ENCODE peak calls at places on chromosomes 3 and 15, in seven cellular contexts. Z, W, T, E, K, V and J are unnamed samples.

GRCh38 chr3:112858410-112859069 is 11.9 kb upstream of the CD200R1L start:
- DNase-seq in Z (no peak), W (no peak), T (no peak), E (no peak), K (peak), V (peak), J (no peak)

GRCh38 chr3:57163751-57164150 is 1.4 kb downstream of the IL17RD start:
- DNase-seq in Z (no peak), W (no peak), T (no peak), E (no peak), K (no peak), V (no peak), J (no peak)

GRCh38 chr3:122890077-122890484 is 95.2 kb downstream of the SLC49A4 start:
- DNase-seq in Z (no peak), W (no peak), T (peak), E (no peak), K (peak), V (no peak), J (peak)

GRCh38 chr3:45616158-45616557 is 21.6 kb downstream of the LIMD1 start:
- DNase-seq in Z (no peak), W (no peak), T (no peak), E (peak), K (no peak), V (no peak), J (no peak)

GRCh38 chr3:62686916-62687315 is 188.3 kb downstream of the CADPS start:
- DNase-seq in Z (no peak), W (no peak), T (no peak), E (peak), K (no peak), V (no peak), J (peak)

GRCh38 chr15:100777821-100778220 is 101.8 kb upstream of the ALDH1A3 start:
- DNase-seq in Z (no peak), W (no peak), T (no peak), E (no peak), K (no peak), V (no peak), J (no peak)

GRCh38 chr15:80497221-80497620 is 93.0 kb downstream of the ARNT2 start:
- DNase-seq in Z (no peak), W (no peak), T (no peak), E (no peak), K (no peak), V (no peak), J (no peak)

GRCh38 chr15:38073278-38073930 is 139.0 kb downstream of the TMCO5A start:
- DNase-seq in Z (no peak), W (peak), T (no peak), E (no peak), K (no peak), V (peak), J (peak)

GRCh38 chr15:63090502-63091286 is 31.0 kb upstream of the LACTB start:
- DNase-seq in Z (no peak), W (no peak), T (no peak), E (no peak), K (no peak), V (no peak), J (no peak)

GRCh38 chr15:70293606-70294470 is 196.1 kb upstream of the TLE3 start:
- DNase-seq in Z (peak), W (no peak), T (no peak), E (no peak), K (no peak), V (no peak), J (no peak)

GRCh38 chr15:66865622-66866611 is 163.9 kb downstream of the SMAD6 start:
- DNase-seq in Z (no peak), W (no peak), T (no peak), E (no peak), K (no peak), V (no peak), J (peak)

GRCh38 chr15:79090487-79091203 is at the start of gene RASGRF1:
- DNase-seq in Z (peak), W (no peak), T (no peak), E (peak), K (no peak), V (no peak), J (peak)

GRCh38 chr3:101836160-101836559 is 13.2 kb upstream of the NFKBIZ start:
- DNase-seq in Z (no peak), W (no peak), T (no peak), E (no peak), K (no peak), V (no peak), J (no peak)

GRCh38 chr15:80095511-80095910 is 36.0 kb downstream of the ZFAND6 start:
- DNase-seq in Z (no peak), W (no peak), T (no peak), E (no peak), K (no peak), V (no peak), J (no peak)

GRCh38 chr15:38650384-38650783 is 85.8 kb upstream of the RASGRP1 start:
- DNase-seq in Z (no peak), W (no peak), T (no peak), E (no peak), K (no peak), V (no peak), J (no peak)

GRCh38 chr3:146233487-146233886 is 17.4 kb downstream of the PLSCR4 start:
- DNase-seq in Z (no peak), W (no peak), T (no peak), E (no peak), K (no peak), V (no peak), J (no peak)

GRCh38 chr15:101641134-101641764 is 10.9 kb downstream of the TM2D3 start:
- DNase-seq in Z (no peak), W (peak), T (peak), E (peak), K (peak), V (peak), J (peak)

GRCh38 chr3:17079933-17080332 is 195.2 kb downstream of the PLCL2 start:
- DNase-seq in Z (no peak), W (no peak), T (no peak), E (no peak), K (no peak), V (no peak), J (no peak)

GRCh38 chr15:97840501-97840900 is 120.0 kb upstream of the ARRDC4 start:
- DNase-seq in Z (no peak), W (no peak), T (no peak), E (no peak), K (no peak), V (no peak), J (no peak)

GRCh38 chr3:128416578-128417150 is 50.0 kb downstream of the DNAJB8 start:
- DNase-seq in Z (no peak), W (peak), T (no peak), E (no peak), K (no peak), V (peak), J (no peak)

GRCh38 chr15:78302579-78302978 is 3.2 kb upstream of the SKIC8 start:
- DNase-seq in Z (no peak), W (no peak), T (no peak), E (no peak), K (no peak), V (no peak), J (no peak)

GRCh38 chr15:37133619-37134018 is 33.3 kb upstream of the MEIS2 start:
- DNase-seq in Z (no peak), W (no peak), T (no peak), E (no peak), K (no peak), V (peak), J (no peak)

GRCh38 chr3:53169045-53169831 is 8.2 kb downstream of the PRKCD start:
- DNase-seq in Z (peak), W (no peak), T (no peak), E (peak), K (no peak), V (no peak), J (no peak)